ENCODE peak calls at places on chromosome X, in ten cellular contexts. Z is pancreas, R is kidney, B is transverse colon, L is astrocyte, I is brain microvascular endothelial cell, K is A673, J is upper lobe of left lung, Y is IMR-90, A is OCI-LY7. O is an unnamed sample.

GRCh38 chrX:134431894-134432293 is 28.1 kb upstream of the HPRT1 start:
- DNase-seq in Z (no peak), R (no peak), B (no peak), L (peak; percentile 39), I (peak; percentile 38), K (peak; percentile 17), J (no peak), Y (peak; percentile 66), A (no peak), O (no peak)

GRCh38 chrX:17812763-17813162 is 48.3 kb downstream of the RAI2 start:
- DNase-seq in Z (no peak), R (no peak), B (no peak), L (no peak), I (no peak), K (peak; percentile 18), J (no peak), Y (no peak), A (peak; percentile 1), O (no peak)

GRCh38 chrX:153372949-153373348 is 28.2 kb downstream of the PNMA6E start:
- DNase-seq in Z (no peak), R (no peak), B (no peak), L (no peak), I (no peak), K (no peak), J (no peak), Y (no peak), A (no peak), O (no peak)

GRCh38 chrX:153321381-153322105 is at the start of gene PNMA6F:
- DNase-seq in Z (no peak), R (no peak), B (no peak), L (no peak), I (no peak), K (no peak), J (peak; percentile 50), Y (no peak), A (no peak), O (no peak)

GRCh38 chrX:56764153-56764974 is 35.3 kb downstream of the NBDY start:
- DNase-seq in Z (peak; percentile 89), R (peak; percentile 91), B (peak; percentile 83), L (peak; percentile 56), I (peak; percentile 48), K (peak; percentile 88), J (peak; percentile 37), Y (peak; percentile 87), A (peak; percentile 84), O (peak; percentile 69)

GRCh38 chrX:103864886-103865534 is 33.0 kb upstream of the RAB9B start:
- DNase-seq in Z (no peak), R (no peak), B (no peak), L (peak; percentile 48), I (no peak), K (no peak), J (no peak), Y (peak; percentile 8), A (no peak), O (no peak)

GRCh38 chrX:66602381-66602938 is 36.4 kb downstream of the EDA2R start:
- DNase-seq in Z (no peak), R (no peak), B (no peak), L (no peak), I (no peak), K (no peak), J (no peak), Y (no peak), A (peak; percentile 4), O (no peak)

GRCh38 chrX:100593142-100593541 is 8.4 kb downstream of the TNMD start:
- DNase-seq in Z (no peak), R (no peak), B (no peak), L (no peak), I (no peak), K (no peak), J (no peak), Y (no peak), A (no peak), O (no peak)

DNA sequence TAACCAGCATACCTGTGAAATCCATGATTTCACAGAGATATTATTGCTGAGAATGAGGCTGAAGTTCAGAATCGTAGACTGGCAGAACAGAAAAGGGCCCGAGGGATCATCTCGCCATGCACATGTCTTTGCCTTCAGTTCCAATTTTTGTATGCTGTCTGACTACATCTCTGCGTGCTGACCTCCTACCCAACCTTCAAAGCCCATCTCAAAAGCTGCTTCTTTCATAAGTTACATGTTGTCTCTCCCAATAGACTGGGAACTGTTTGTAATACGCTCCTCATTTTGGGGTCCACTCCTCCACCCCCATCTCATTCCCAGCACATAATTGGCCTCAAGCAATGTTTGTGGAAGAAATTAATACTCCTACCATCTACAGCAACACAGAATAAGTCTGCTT is 78.2 kb downstream of the RTL5 start:
- DNase-seq in Z (no peak), R (no peak), B (no peak), L (no peak), I (no peak), K (no peak), J (no peak), Y (no peak), A (no peak), O (no peak)
- TF ChIP-seq CTCF in Z (no peak), R (no peak), B (no peak), L (no peak), I (no peak), K (no peak), J (no peak), Y (no peak), A (no peak), O (no peak)

GRCh38 chrX:49069038-49069437 is 4.8 kb downstream of the PRAF2 start:
- DNase-seq in Z (no peak), R (no peak), B (no peak), L (no peak), I (no peak), K (no peak), J (no peak), Y (no peak), A (no peak), O (no peak)

GRCh38 chrX:49073641-49074575 is at the start of gene PRAF2:
- DNase-seq in Z (peak; percentile 89), R (peak; percentile 97), B (peak; percentile 94), L (peak; percentile 80), I (peak; percentile 87), K (peak; percentile 94), J (peak; percentile 95), Y (peak; percentile 89), A (peak; percentile 89), O (peak; percentile 96)

GRCh38 chrX:49070988-49071387 is 2.8 kb downstream of the PRAF2 start:
- DNase-seq in Z (no peak), R (no peak), B (no peak), L (no peak), I (no peak), K (no peak), J (no peak), Y (no peak), A (no peak), O (no peak)

GRCh38 chrX:49072712-49073095 is 1.1 kb downstream of the PRAF2 start:
- DNase-seq in Z (no peak), R (no peak), B (no peak), L (no peak), I (no peak), K (no peak), J (no peak), Y (no peak), A (no peak), O (no peak)

DNA sequence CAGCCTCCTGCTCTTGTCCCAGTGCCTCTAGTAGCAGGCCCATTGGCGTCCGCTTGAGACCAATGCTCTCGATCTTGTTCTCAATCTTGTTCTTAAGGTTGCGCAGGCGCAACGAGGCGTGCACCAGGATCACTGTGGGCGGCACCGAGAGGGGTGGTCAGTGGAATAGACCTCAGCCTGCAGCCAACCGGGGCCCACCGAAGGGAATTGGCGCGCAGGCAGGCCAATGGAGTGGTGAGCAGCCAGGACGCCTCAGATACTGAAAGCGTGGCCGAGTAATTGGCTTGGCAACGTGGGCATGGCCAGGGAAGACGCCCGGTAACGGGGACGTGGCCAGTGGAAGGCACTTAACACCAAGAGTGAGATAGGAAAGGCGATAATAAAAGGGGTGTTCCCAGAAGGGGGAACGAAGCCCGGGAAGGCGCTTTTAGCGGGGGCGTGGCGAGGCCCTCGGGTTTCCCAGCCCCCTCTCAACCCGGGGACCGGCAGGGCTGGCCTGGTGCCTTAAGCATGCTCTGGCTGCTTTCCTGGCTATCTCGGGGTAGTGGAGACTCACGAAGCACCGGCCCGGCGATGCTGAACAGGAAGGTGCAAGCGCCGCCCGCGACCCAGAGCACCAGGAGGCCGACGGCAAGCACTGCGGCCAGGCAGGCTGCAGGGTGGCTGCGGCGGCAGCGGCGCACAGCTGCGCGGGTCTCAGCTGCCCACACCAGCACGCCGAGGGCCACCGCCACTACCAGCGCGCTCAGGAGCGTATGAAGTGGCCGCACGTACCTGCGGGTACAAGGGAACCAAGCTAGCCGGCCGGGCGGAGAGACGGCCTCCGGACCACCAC is 1.7 kb downstream of the PRAF2 start:
- DNase-seq in Z (peak; percentile 65), R (peak; percentile 94), B (peak; percentile 55), L (peak; percentile 68), I (peak; percentile 57), K (no peak), J (peak; percentile 88), Y (peak; percentile 67), A (no peak), O (peak; percentile 75)
- H3K4me3 ChIP-seq in Z (no peak overlapping the region), R (no peak overlapping the region), B (no peak overlapping the region), L (peak overlapping the region; percentile 71), I (peak overlapping the region; percentile 79), K (peak overlapping the region; percentile 73), J (peak overlapping the region; percentile 68), Y (peak overlapping the region; percentile 85), A (no peak overlapping the region), O (peak overlapping the region; percentile 36)

DNA sequence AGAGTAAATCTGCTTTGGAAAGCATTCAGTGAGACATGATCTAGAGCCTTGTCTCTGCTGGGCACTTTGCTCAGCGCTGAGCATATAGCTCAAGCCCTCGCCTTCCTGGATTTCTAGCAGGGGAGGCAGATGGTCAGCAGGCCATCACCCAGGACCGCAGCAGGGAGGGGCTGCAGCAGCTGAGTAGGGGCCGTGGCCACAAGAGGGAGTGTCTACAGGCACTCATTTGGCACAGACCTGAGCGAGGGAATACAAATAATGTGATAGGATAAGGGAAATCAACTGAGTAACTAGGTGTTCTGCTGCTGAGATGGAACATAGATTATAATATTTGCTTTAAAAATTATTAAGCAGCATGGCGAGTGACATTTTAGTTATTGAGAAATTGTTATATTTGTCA is 30.2 kb downstream of the OFD1 start:
- DNase-seq in Z (peak; percentile 22), R (no peak), B (no peak), L (no peak), I (peak; percentile 6), K (no peak), J (no peak), Y (no peak), A (no peak), O (no peak)
- H3K36me3 ChIP-seq in Z (peaks cover 49% of the 10 kb centered on the region), R (peaks cover 3% of the 10 kb centered on the region), B (no peaks in the 10 kb centered on the region), L (peaks cover 12% of the 10 kb centered on the region), I (peaks cover 7% of the 10 kb centered on the region), K (peaks cover 12% of the 10 kb centered on the region), J (no peaks in the 10 kb centered on the region), Y (peaks cover 28% of the 10 kb centered on the region), A (peaks cover 99% of the 10 kb centered on the region), O (peaks cover 82% of the 10 kb centered on the region)

GRCh38 chrX:54447461-54447860 is 7.3 kb downstream of the TSR2 start:
- DNase-seq in Z (no peak), R (no peak), B (no peak), L (peak; percentile 10), I (no peak), K (peak; percentile 22), J (no peak), Y (no peak), A (no peak), O (no peak)
- TF ChIP-seq CTCF in Z (no peak), R (no peak), B (no peak), L (peak; percentile 6), I (peak; percentile 41), K (no peak), J (no peak), Y (peak; percentile 11), A (peak; percentile 39), O (no peak)

O was measured in psoas muscle.